ENCODE peak calls at places on chromosomes 4 and X, in ten cellular contexts. Y, J, S, N, W, H, A, B, U and F are unnamed samples.

GRCh38 chrX:15416133-15416993 is 32.1 kb upstream of the VEGFD start:
- DNase-seq in Y (no peak), J (no peak), S (no peak), N (peak; percentile 2), W (no peak), H (no peak), A (no peak), B (peak; percentile 40), U (no peak), F (no peak)

GRCh38 chr4:148173397-148174017 is 268.7 kb downstream of the NR3C2 start:
- DNase-seq in Y (no peak), J (peak; percentile 47), S (no peak), N (peak; percentile 7), W (no peak), H (no peak), A (no peak), B (no peak), U (no peak), F (no peak)

GRCh38 chr4:81021995-81022394 is 8.5 kb upstream of the BMP3 start:
- DNase-seq in Y (no peak), J (no peak), S (no peak), N (no peak), W (no peak), H (no peak), A (no peak), B (no peak), U (no peak), F (no peak)

GRCh38 chrX:50712777-50713176 is 101.2 kb downstream of the SHROOM4 start:
- DNase-seq in Y (no peak), J (no peak), S (no peak), N (no peak), W (no peak), H (no peak), A (no peak), B (no peak), U (no peak), F (no peak)

GRCh38 chr4:75653845-75654503 is 19.2 kb downstream of the G3BP2 start:
- DNase-seq in Y (no peak), J (no peak), S (no peak), N (peak; percentile 28), W (no peak), H (no peak), A (no peak), B (peak; percentile 74), U (no peak), F (no peak)

GRCh38 chrX:45714864-45715263 is 514.2 kb upstream of the DIPK2B start:
- DNase-seq in Y (no peak), J (peak; percentile 32), S (no peak), N (peak; percentile 86), W (no peak), H (no peak), A (no peak), B (no peak), U (no peak), F (no peak)

GRCh38 chr4:20487852-20488251 is 212.4 kb upstream of the PACRGL start:
- DNase-seq in Y (no peak), J (no peak), S (no peak), N (no peak), W (no peak), H (no peak), A (no peak), B (no peak), U (no peak), F (no peak)

GRCh38 chr4:112853662-112854256 is 195.7 kb upstream of the ANK2 start:
- DNase-seq in Y (no peak), J (no peak), S (no peak), N (peak; percentile 10), W (no peak), H (no peak), A (no peak), B (peak; percentile 31), U (no peak), F (no peak)

GRCh38 chr4:152634110-152634760 is 45.6 kb downstream of the TMEM154 start:
- DNase-seq in Y (no peak), J (no peak), S (no peak), N (no peak), W (peak; percentile 33), H (no peak), A (no peak), B (no peak), U (no peak), F (no peak)

GRCh38 chr4:56104188-56104587 is 155.4 kb downstream of the CEP135 start:
- DNase-seq in Y (no peak), J (no peak), S (no peak), N (no peak), W (no peak), H (no peak), A (no peak), B (no peak), U (no peak), F (no peak)

GRCh38 chr4:78634011-78634664 is 82.6 kb downstream of the ANXA3 start:
- DNase-seq in Y (no peak), J (no peak), S (no peak), N (no peak), W (peak; percentile 95), H (no peak), A (peak; percentile 53), B (no peak), U (no peak), F (no peak)

GRCh38 chr4:89410687-89411086 is 103.1 kb upstream of the GPRIN3 start:
- DNase-seq in Y (no peak), J (no peak), S (no peak), N (peak; percentile 74), W (no peak), H (no peak), A (no peak), B (peak; percentile 8), U (peak; percentile 3), F (no peak)

GRCh38 chrX:149962859-149963757 is 24.8 kb upstream of the EOLA2 start:
- DNase-seq in Y (no peak), J (peak; percentile 43), S (peak; percentile 24), N (peak; percentile 62), W (peak; percentile 34), H (peak; percentile 33), A (peak; percentile 53), B (peak; percentile 61), U (peak; percentile 23), F (no peak)

GRCh38 chr4:84865600-84865999 is 100.9 kb downstream of the WDFY3 start:
- DNase-seq in Y (no peak), J (no peak), S (no peak), N (no peak), W (no peak), H (no peak), A (no peak), B (no peak), U (no peak), F (no peak)

GRCh38 chr4:147836807-147837206 is 104.9 kb downstream of the ARHGAP10 start:
- DNase-seq in Y (no peak), J (no peak), S (no peak), N (no peak), W (no peak), H (no peak), A (no peak), B (no peak), U (no peak), F (no peak)

GRCh38 chrX:104310084-104310483 is 55.4 kb upstream of the ESX1 start:
- DNase-seq in Y (no peak), J (no peak), S (no peak), N (peak; percentile 38), W (no peak), H (no peak), A (no peak), B (no peak), U (peak; percentile 14), F (no peak)